ENCODE peak calls at places on chromosomes 5 and 9, in seven cellular contexts. W is A549, X is SK-N-SH, K is endothelial cell of umbilical vein, Z is WTC11, U is NB4, N is GM12878. Q is an unnamed sample.
A peak's percentile ranks its signal among the peaks of the same experiment; 100 is the strongest.

GRCh38 chr5:75885849-75886596 is 168.8 kb upstream of the POC5 start:
- DNase-seq in W (no peak), K (no peak), U (peak; percentile 9), N (no peak), X (peak; percentile 17), Z (peak; percentile 34), Q (no peak)

GRCh38 chr5:52943285-52943684 is 45.9 kb upstream of the ITGA2 start:
- DNase-seq in Z (no peak), U (peak; percentile 10), W (no peak), N (no peak), K (peak; percentile 31), X (no peak), Q (no peak)

GRCh38 chr9:33133186-33133585 is 34.0 kb downstream of the B4GALT1 start:
- DNase-seq in X (no peak), N (no peak), K (no peak), Z (no peak), U (no peak), W (no peak), Q (no peak)

GRCh38 chr5:128426090-128426534 is 111.9 kb downstream of the FBN2 start:
- DNase-seq in N (peak; percentile 50), W (no peak), K (no peak), X (no peak), Z (no peak), U (no peak), Q (no peak)

GRCh38 chr5:14741721-14742426 is 77.4 kb downstream of the OTULIN start:
- DNase-seq in U (no peak), X (no peak), N (no peak), Z (no peak), W (no peak), K (no peak), Q (no peak)

GRCh38 chr5:42715791-42716190 is 40.8 kb upstream of the CCDC152 start:
- DNase-seq in Z (no peak), N (no peak), W (no peak), K (no peak), X (no peak), U (no peak), Q (no peak)

GRCh38 chr5:162128117-162128516 is 60.5 kb downstream of the GABRG2 start:
- DNase-seq in K (no peak), U (no peak), W (no peak), Z (peak; percentile 32), X (no peak), N (no peak), Q (no peak)

GRCh38 chr5:72066658-72067057 is 40.6 kb upstream of the MAP1B start:
- DNase-seq in W (peak; percentile 65), Z (no peak), U (no peak), K (no peak), X (no peak), N (no peak), Q (peak; percentile 44)

GRCh38 chr9:38311382-38312270 is 80.9 kb upstream of the ALDH1B1 start:
- DNase-seq in N (no peak), K (no peak), X (no peak), W (no peak), U (peak; percentile 1), Z (no peak), Q (no peak)

GRCh38 chr9:14706530-14707140 is 13.4 kb upstream of the ZDHHC21 start:
- DNase-seq in N (no peak), X (no peak), Z (no peak), K (no peak), U (no peak), W (no peak), Q (no peak)

GRCh38 chr5:39209924-39210323 is 9.4 kb downstream of the FYB1 start:
- DNase-seq in N (no peak), U (peak; percentile 68), X (no peak), K (no peak), W (no peak), Z (peak; percentile 13), Q (no peak)

GRCh38 chr5:10913846-10914245 is 152.8 kb upstream of the DAP start:
- DNase-seq in U (peak; percentile 95), W (peak; percentile 15), N (no peak), X (no peak), Z (no peak), K (no peak), Q (peak; percentile 18)
- TF ChIP-seq MAX in U (peak; percentile 76), W (no peak), N (no peak), X (no peak), Z (no peak), K (no peak), Q (no peak)

DNA sequence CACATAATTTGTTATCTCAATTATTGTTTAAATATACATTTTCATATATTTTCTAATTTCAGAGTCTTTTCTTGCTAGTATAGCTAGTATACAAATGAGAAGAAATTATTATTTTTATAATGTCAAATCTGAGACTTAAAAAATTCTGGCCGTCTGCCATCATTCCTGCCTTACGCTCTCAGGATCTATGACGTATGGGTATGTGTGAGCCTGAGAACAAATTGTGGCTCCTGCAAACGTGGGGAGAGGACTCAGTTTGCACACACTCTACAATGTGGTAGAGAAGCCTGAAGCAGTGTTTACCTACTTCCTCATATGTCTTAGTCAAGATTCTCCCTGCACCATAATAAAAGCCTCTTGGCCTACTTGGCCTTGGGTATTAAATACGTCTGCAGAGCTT is 825.4 kb downstream of the SEMA5A start:
- DNase-seq in W (no peak), Z (no peak), K (no peak), U (no peak), X (no peak), N (no peak), Q (no peak)
- TF ChIP-seq MAX in W (no peak), Z (no peak), K (no peak), U (no peak), X (no peak), N (no peak), Q (no peak)

GRCh38 chr5:150531686-150532085 is 23.8 kb downstream of the NDST1 start:
- DNase-seq in U (no peak), W (no peak), Z (no peak), N (no peak), X (no peak), K (no peak), Q (no peak)

GRCh38 chr5:150529555-150529954 is 21.6 kb downstream of the NDST1 start:
- DNase-seq in K (no peak), N (no peak), U (no peak), Z (no peak), X (no peak), W (no peak), Q (no peak)

GRCh38 chr5:150532161-150532560 is 24.2 kb downstream of the NDST1 start:
- DNase-seq in W (no peak), U (no peak), K (no peak), Z (no peak), X (no peak), N (no peak), Q (no peak)

GRCh38 chr5:150530423-150530822 is 22.5 kb downstream of the NDST1 start:
- DNase-seq in W (no peak), X (no peak), U (no peak), Z (no peak), N (no peak), K (no peak), Q (no peak)

DNA sequence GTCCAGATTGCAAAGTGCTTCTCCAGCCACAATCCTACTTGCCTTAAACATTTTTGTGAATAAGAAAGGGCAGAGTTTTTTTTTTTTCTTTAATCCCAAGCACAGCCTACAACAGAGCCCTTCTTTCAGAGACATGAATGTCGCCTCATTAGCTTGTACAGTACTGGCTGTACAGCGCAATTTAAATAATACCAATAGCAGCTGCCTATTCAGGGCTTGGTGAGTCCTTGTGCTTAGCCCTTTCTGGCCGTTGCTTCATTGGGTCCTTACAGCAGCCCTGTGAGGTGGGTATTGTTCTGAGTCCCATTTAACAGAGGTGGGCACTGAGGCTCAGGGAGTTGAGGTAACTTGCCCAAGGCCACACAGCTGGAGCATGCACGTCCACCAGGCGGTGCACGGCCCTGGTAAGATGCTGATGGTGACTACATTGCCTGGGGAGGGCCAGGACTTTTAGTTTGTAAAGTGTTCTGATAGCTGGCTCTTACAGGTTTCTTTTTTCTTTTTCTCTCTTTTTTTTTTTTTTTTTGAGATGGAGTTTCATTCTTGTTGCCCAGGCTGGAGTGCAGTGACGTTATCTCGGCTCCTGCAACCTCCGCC is 23.2 kb downstream of the NDST1 start:
- DNase-seq in U (no peak), N (no peak), W (no peak), X (no peak), Z (no peak), K (no peak), Q (no peak)
- TF ChIP-seq MAX in U (no peak), N (no peak), W (no peak), X (no peak), Z (no peak), K (no peak), Q (no peak)

GRCh38 chr5:2688586-2688985 is 62.9 kb downstream of the IRX2 start:
- DNase-seq in Z (no peak), U (no peak), W (no peak), K (no peak), X (no peak), N (no peak), Q (no peak)
- TF ChIP-seq MAX in Z (no peak), U (no peak), W (no peak), K (no peak), X (no peak), N (no peak), Q (no peak)

GRCh38 chr5:143244000-143244736 is 159.3 kb downstream of the NR3C1 start:
- DNase-seq in U (no peak), K (peak; percentile 60), W (peak; percentile 81), N (no peak), Z (no peak), X (no peak), Q (no peak)

GRCh38 chr5:143247134-143247815 is 156.2 kb downstream of the NR3C1 start:
- DNase-seq in K (no peak), U (no peak), N (no peak), X (no peak), W (no peak), Z (no peak), Q (no peak)

GRCh38 chr5:143244990-143245389 is 158.5 kb downstream of the NR3C1 start:
- DNase-seq in Z (no peak), N (no peak), W (no peak), X (no peak), K (no peak), U (no peak), Q (no peak)

GRCh38 chr5:143248391-143248790 is 155.1 kb downstream of the NR3C1 start:
- DNase-seq in W (no peak), Z (no peak), K (no peak), N (no peak), U (no peak), X (no peak), Q (no peak)

DNA sequence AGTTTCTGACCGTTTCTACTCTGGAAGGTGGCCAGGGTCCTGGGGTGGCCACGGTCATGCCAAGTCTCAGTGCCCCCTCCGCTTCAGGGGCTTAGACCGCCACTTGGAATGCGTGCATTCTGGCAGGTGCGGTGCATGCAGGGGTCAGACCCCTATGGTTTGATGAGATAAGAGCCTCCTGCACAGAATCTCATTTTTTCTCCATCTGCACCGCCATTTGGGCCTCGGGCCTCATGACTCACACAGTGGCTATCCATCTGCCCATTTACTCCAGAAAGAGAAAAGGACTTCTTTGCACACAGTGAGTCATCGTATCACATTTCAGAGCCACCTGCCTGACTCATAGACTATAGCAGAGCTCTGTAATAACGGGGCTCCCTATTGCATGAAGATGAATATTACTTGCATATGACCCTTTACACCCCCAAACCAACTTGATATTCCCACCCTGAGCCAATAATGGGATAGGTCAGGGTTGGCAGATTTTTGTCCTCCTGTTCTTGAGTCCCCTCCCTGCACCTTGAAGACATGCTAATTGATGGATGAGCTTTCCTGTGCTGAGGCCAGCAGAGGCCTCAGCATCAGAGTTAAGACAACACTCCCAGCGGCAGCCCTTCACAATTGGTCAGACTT is 157.4 kb downstream of the NR3C1 start:
- DNase-seq in X (no peak), N (no peak), K (peak; percentile 41), Z (no peak), W (peak; percentile 96), U (no peak), Q (peak; percentile 90)
- TF ChIP-seq MAX in X (peak; percentile 80), N (no peak), K (no peak), Z (no peak), W (peak; percentile 91), U (no peak), Q (peak; percentile 68)

GRCh38 chr9:87080512-87081225 is 133.4 kb upstream of the GAS1 start:
- DNase-seq in Z (no peak), W (peak; percentile 10), N (no peak), K (no peak), U (peak; percentile 5), X (peak; percentile 67), Q (no peak)
- TF ChIP-seq MAX in Z (no peak), W (no peak), N (no peak), K (no peak), U (no peak), X (peak; percentile 31), Q (no peak)

Q was measured in K562.